ENCODE peak calls at places on chromosomes 5 and 9, in four cellular contexts. R is SK-N-SH, T is neural progenitor cell, S is MM.1S. K is an unnamed sample. For H3F3A, the result is how much of the 10 kb centered on the place peaks cover.

GRCh38 chr9:134738869-134739659 is 97.5 kb downstream of the COL5A1 start:
- DNase-seq in S (no peak), T (peak), R (peak), K (peak)

GRCh38 chr5:1098986-1099597 is 12.8 kb downstream of the SLC12A7 start:
- DNase-seq in T (no peak), R (no peak), S (no peak), K (no peak)

GRCh38 chr9:9108641-9109040 is 1309.1 kb upstream of the DMAC1 start:
- DNase-seq in T (peak), R (no peak), S (no peak), K (no peak)

GRCh38 chr5:1201327-1202025 is at the start of gene SLC6A19:
- DNase-seq in R (no peak), T (no peak), S (no peak), K (no peak)

GRCh38 chr5:26669031-26669430 is 369.4 kb downstream of the CDH9 start:
- DNase-seq in T (no peak), S (no peak), R (no peak), K (no peak)

GRCh38 chr9:15697459-15697858 is 144.6 kb downstream of the CCDC171 start:
- DNase-seq in R (no peak), T (no peak), S (no peak), K (peak)

GRCh38 chr5:158537343-158537742 is 562.4 kb downstream of the EBF1 start:
- DNase-seq in S (no peak), R (no peak), T (no peak), K (no peak)

GRCh38 chr5:137994556-137994955 is 38.3 kb downstream of the FAM13B start:
- DNase-seq in S (no peak), R (no peak), T (no peak), K (no peak)

GRCh38 chr5:170104710-170105109 is 987 bp upstream of the FOXI1 start:
- DNase-seq in T (no peak), S (no peak), R (no peak), K (no peak)

GRCh38 chr9:13239208-13239607 is 40.3 kb downstream of the MPDZ start:
- DNase-seq in T (no peak), R (peak), S (no peak), K (no peak)

GRCh38 chr9:77735515-77735914 is 87.4 kb upstream of the GNA14 start:
- DNase-seq in R (no peak), T (no peak), S (no peak), K (peak)

GRCh38 chr9:79477955-79478751 is 93.6 kb upstream of the TLE4 start:
- DNase-seq in R (peak), T (peak), S (no peak), K (peak)

GRCh38 chr9:89444212-89444611 is 53.7 kb downstream of the SEMA4D start:
- DNase-seq in T (no peak), R (no peak), S (no peak), K (no peak)

GRCh38 chr5:150441813-150442698 is 7.5 kb downstream of the RPS14 start:
- DNase-seq in R (no peak), S (no peak), T (no peak), K (peak)

GRCh38 chr5:11302663-11303062 is 541.6 kb upstream of the DAP start:
- DNase-seq in S (no peak), T (no peak), R (no peak), K (no peak)

GRCh38 chr9:16869961-16870605 is 387 bp downstream of the BNC2 start:
- DNase-seq in T (peak), R (peak), S (no peak), K (peak)

GRCh38 chr9:112348257-112348992 is 15.0 kb upstream of the PTBP3 start:
- DNase-seq in T (peak), R (peak), S (peak), K (peak)

GRCh38 chr5:171201285-171201684 is 107.8 kb upstream of the TLX3 start:
- DNase-seq in R (peak), S (no peak), T (peak), K (no peak)

GRCh38 chr5:14444988-14445387 is 136.6 kb upstream of the OTULINL start:
- DNase-seq in S (no peak), T (no peak), R (no peak), K (peak)

GRCh38 chr9:110016340-110016739 is 191.6 kb downstream of the C9orf152 start:
- DNase-seq in S (no peak), R (peak), T (no peak), K (peak)

GRCh38 chr5:75717082-75717922 is at the start of gene POC5:
- DNase-seq in R (peak), T (peak), S (peak), K (peak)

GRCh38 chr5:73938280-73938937 is 312.4 kb downstream of the ARHGEF28 start:
- DNase-seq in T (no peak), S (no peak), R (no peak), K (peak)

GRCh38 chr9:109440797-109441287 is 57.3 kb downstream of the PTPN3 start:
- DNase-seq in R (peak), T (peak), S (peak), K (peak)

GRCh38 chr5:64502181-64502580 is 3.6 kb upstream of the RGS7BP start:
- DNase-seq in T (no peak), S (no peak), R (no peak), K (no peak)

GRCh38 chr5:60522299-60522915 is 177.6 kb downstream of the DEPDC1B start:
- DNase-seq in S (peak), T (no peak), R (peak), K (no peak)

GRCh38 chr9:127801955-127802575 is 617 bp upstream of the FPGS start:
- DNase-seq in S (no peak), R (no peak), T (no peak), K (peak)

GRCh38 chr5:91468643-91469422 is 85.7 kb upstream of the ARRDC3 start:
- DNase-seq in T (no peak), S (no peak), R (peak), K (no peak)

GRCh38 chr9:18707078-18707477 is 233.1 kb downstream of the ADAMTSL1 start:
- DNase-seq in R (peak), T (no peak), S (no peak), K (peak)

GRCh38 chr5:98954392-98955028 is 25.7 kb upstream of the CHD1 start:
- DNase-seq in S (no peak), T (no peak), R (no peak), K (no peak)

GRCh38 chr5:177478711-177479646 is 5.5 kb upstream of the DBN1 start:
- DNase-seq in R (peak), T (no peak), S (no peak), K (peak)

GRCh38 chr5:149004559-149004958 is 58.3 kb downstream of the SH3TC2 start:
- DNase-seq in S (no peak), T (no peak), R (no peak), K (no peak)

GRCh38 chr5:149002761-149003689 is 59.8 kb downstream of the SH3TC2 start:
- DNase-seq in S (no peak), R (no peak), T (no peak), K (peak)

GRCh38 chr5:149011084-149011483 is 51.8 kb downstream of the SH3TC2 start:
- DNase-seq in R (no peak), S (no peak), T (no peak), K (no peak)

GRCh38 chr5:149005077-149005892 is 57.6 kb downstream of the SH3TC2 start:
- DNase-seq in R (peak), S (no peak), T (no peak), K (peak)

GRCh38 chr5:149007174-149007573 is 55.7 kb downstream of the SH3TC2 start:
- DNase-seq in R (no peak), S (no peak), T (no peak), K (peak)
- H3F3A ChIP-seq in R (under half), S (under half), T (under half), K (under half)

GRCh38 chr9:24479266-24479665 is 66.4 kb downstream of the IZUMO3 start:
- DNase-seq in T (no peak), R (no peak), S (no peak), K (no peak)
- H3K9ac ChIP-seq in T (no peak), R (no peak), S (no peak), K (no peak)

GRCh38 chr5:133993563-133993962 is 11.2 kb downstream of the VDAC1 start:
- DNase-seq in S (no peak), T (no peak), R (no peak), K (no peak)

GRCh38 chr5:133993152-133993548 is 11.6 kb downstream of the VDAC1 start:
- DNase-seq in T (no peak), S (no peak), R (no peak), K (peak)

GRCh38 chr5:133991171-133991910 is 13.4 kb downstream of the VDAC1 start:
- DNase-seq in R (no peak), T (no peak), S (no peak), K (no peak)

GRCh38 chr5:133994297-133994989 is 10.3 kb downstream of the VDAC1 start:
- DNase-seq in T (peak), R (no peak), S (no peak), K (no peak)

GRCh38 chr5:133992429-133993151 is 12.2 kb downstream of the VDAC1 start:
- DNase-seq in R (no peak), T (no peak), S (no peak), K (no peak)
- H3F3A ChIP-seq in R (under half), T (under half), S (under half), K (under half)

DNA sequence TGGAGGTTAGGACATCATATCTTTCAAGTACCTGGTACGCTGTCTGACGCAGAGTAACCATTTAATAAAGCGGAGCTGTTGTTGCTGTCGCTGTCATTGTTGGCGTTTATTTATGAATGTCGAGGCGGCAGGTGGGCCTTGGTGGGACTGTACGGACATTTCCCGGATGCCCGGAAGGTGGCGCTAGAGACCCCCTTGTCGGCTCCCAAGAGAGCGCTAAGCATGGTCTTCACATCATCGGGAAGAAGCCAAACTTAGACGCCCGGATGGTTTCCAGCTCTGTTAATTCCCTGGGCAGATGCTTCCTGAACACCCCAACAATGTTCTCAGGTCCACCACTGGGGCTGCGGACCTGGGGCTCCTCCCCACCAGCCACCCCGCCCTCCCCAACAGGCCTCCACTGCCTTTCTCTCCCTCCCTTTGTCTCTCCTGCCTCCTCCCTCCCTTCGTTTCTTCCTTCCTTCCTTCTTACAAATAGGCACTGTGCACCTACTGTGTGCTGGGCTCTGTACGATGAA is 54.1 kb downstream of the DUSP1 start:
- DNase-seq in T (peak), S (peak), R (peak), K (peak)
- H3K9ac ChIP-seq in T (no peak), S (peak), R (no peak), K (peak)